ENCODE peak calls at places on chromosome 15, in eight cellular contexts. P, L, J, X, O, B, Y and G are unnamed samples.

GRCh38 chr15:85750319-85750806 is 44.4 kb downstream of the KLHL25 start:
- DNase-seq in P (no peak), L (peak), J (peak), X (peak), O (peak), B (peak), Y (peak), G (no peak)

GRCh38 chr15:71294636-71295241 is 179.5 kb downstream of the THSD4 start:
- DNase-seq in P (peak), L (no peak), J (no peak), X (peak), O (no peak), B (no peak), Y (no peak), G (no peak)

GRCh38 chr15:22831473-22831872 is 7.0 kb upstream of the NIPA2 start:
- DNase-seq in P (peak), L (no peak), J (no peak), X (peak), O (no peak), B (peak), Y (no peak), G (no peak)

GRCh38 chr15:38961886-38962285 is 397.3 kb upstream of the RASGRP1 start:
- DNase-seq in P (no peak), L (no peak), J (no peak), X (peak), O (no peak), B (no peak), Y (no peak), G (no peak)

GRCh38 chr15:26848498-26848897 is 18.4 kb upstream of the GABRA5 start:
- DNase-seq in P (peak), L (no peak), J (no peak), X (no peak), O (no peak), B (no peak), Y (peak), G (no peak)

GRCh38 chr15:34889486-34889885 is 80.1 kb downstream of the AQR start:
- DNase-seq in P (no peak), L (no peak), J (no peak), X (peak), O (no peak), B (no peak), Y (no peak), G (no peak)

GRCh38 chr15:53739651-53740050 is 19.8 kb downstream of the WDR72 start:
- DNase-seq in P (no peak), L (no peak), J (no peak), X (no peak), O (no peak), B (no peak), Y (no peak), G (no peak)

GRCh38 chr15:49978171-49978570 is 140.9 kb downstream of the ATP8B4 start:
- DNase-seq in P (no peak), L (no peak), J (no peak), X (no peak), O (no peak), B (no peak), Y (no peak), G (no peak)

GRCh38 chr15:59315914-59316428 is 56.7 kb downstream of the MYO1E start:
- DNase-seq in P (no peak), L (no peak), J (no peak), X (peak), O (no peak), B (peak), Y (no peak), G (no peak)

GRCh38 chr15:71355268-71355667 is 240.0 kb downstream of the THSD4 start:
- DNase-seq in P (no peak), L (no peak), J (no peak), X (no peak), O (no peak), B (no peak), Y (no peak), G (no peak)

GRCh38 chr15:23033979-23034378 is 5.4 kb downstream of the TUBGCP5 start:
- DNase-seq in P (no peak), L (no peak), J (no peak), X (no peak), O (no peak), B (no peak), Y (no peak), G (no peak)

GRCh38 chr15:40807888-40808194 is 568 bp upstream of the DNAJC17 start:
- DNase-seq in P (no peak), L (no peak), J (no peak), X (peak), O (no peak), B (no peak), Y (no peak), G (no peak)

GRCh38 chr15:40803688-40804087 is 3.2 kb upstream of the ZFYVE19 start:
- DNase-seq in P (no peak), L (no peak), J (no peak), X (no peak), O (no peak), B (no peak), Y (no peak), G (no peak)

GRCh38 chr15:40806672-40807027 is 239 bp upstream of the ZFYVE19 start:
- DNase-seq in P (no peak), L (no peak), J (no peak), X (no peak), O (no peak), B (no peak), Y (no peak), G (no peak)

GRCh38 chr15:40809051-40809450 is 1.8 kb upstream of the DNAJC17 start:
- DNase-seq in P (no peak), L (no peak), J (no peak), X (no peak), O (no peak), B (no peak), Y (no peak), G (no peak)

DNA sequence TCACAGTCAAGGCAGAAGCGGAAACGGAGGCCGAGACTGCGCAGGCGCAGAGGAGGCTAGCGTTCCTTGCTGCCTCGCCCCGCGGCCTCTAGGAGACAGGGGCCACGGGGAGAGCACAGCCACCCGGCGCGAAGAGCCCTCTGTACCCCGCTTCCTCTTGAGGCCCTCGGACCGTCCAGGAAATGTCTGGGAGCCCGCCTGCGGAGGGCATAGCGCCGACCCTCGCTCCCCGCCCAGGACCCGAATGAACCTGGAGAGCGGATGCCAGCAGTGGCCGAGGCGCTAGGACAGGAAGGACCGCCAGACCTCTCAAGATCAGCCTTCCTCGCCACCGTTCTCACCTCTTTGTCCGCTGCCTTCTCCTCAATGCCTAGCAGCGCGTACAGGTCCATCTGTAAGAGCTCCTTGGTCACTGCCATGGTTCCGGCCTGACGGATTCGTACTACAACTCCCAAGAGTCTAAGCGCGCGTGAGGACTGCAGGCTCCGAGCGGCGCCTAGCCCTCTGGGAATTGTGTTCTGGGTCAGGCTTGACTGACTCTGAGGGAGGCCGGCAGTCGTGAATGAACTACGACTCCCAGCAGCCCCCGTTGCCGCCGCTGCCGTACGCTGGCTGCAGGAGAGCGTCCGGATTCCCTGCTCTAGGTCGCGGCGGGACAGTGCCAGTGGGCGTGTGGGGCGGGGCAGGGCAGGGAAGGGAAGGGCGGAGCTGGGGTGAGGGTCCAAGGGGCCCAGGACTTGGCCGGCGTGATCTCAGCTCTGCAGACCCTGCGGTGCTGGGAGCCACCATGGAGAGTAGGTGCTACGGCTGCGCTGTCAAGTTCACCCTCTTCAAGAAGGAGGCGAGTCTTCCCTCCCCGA is at the start of the genes DNAJC17 and ZFYVE19:
- DNase-seq in P (peak), L (peak), J (peak), X (peak), O (peak), B (peak), Y (peak), G (peak)
- TF ChIP-seq POLR2A in P (peak), L (no peak), J (no peak), X (peak), O (no peak), B (no peak), Y (peak), G (peak)

GRCh38 chr15:73681856-73682596 is 2.2 kb upstream of the CD276 start:
- DNase-seq in P (no peak), L (no peak), J (no peak), X (no peak), O (no peak), B (peak), Y (peak), G (no peak)

GRCh38 chr15:73683257-73683623 is 943 bp upstream of the CD276 start:
- DNase-seq in P (no peak), L (no peak), J (no peak), X (no peak), O (no peak), B (peak), Y (no peak), G (no peak)

GRCh38 chr15:73682597-73683090 is 1.5 kb upstream of the CD276 start:
- DNase-seq in P (no peak), L (no peak), J (no peak), X (no peak), O (no peak), B (peak), Y (no peak), G (no peak)

GRCh38 chr15:73685561-73685960 is 1.4 kb downstream of the CD276 start:
- DNase-seq in P (no peak), L (no peak), J (no peak), X (peak), O (no peak), B (peak), Y (no peak), G (no peak)

GRCh38 chr15:73683624-73684536 is at the start of gene CD276:
- DNase-seq in P (peak), L (peak), J (peak), X (peak), O (peak), B (peak), Y (peak), G (peak)
- TF ChIP-seq POLR2A in P (peak), L (no peak), J (no peak), X (peak), O (no peak), B (no peak), Y (no peak), G (no peak)

GRCh38 chr15:43800286-43801136 is at the start of gene HYPK:
- DNase-seq in P (peak), L (peak), J (peak), X (peak), O (peak), B (peak), Y (peak), G (peak)
- TF ChIP-seq POLR2A in P (peak), L (peak), J (no peak), X (peak), O (peak), B (no peak), Y (peak), G (peak)

GRCh38 chr15:96324192-96324895 is 6.2 kb upstream of the NR2F2 start:
- DNase-seq in P (no peak), L (peak), J (no peak), X (peak), O (no peak), B (peak), Y (no peak), G (no peak)
- TF ChIP-seq POLR2A in P (no peak), L (no peak), J (no peak), X (no peak), O (no peak), B (no peak), Y (no peak), G (no peak)

GRCh38 chr15:36362508-36362907 is 216.9 kb upstream of the CDIN1 start:
- DNase-seq in P (no peak), L (no peak), J (no peak), X (peak), O (no peak), B (no peak), Y (no peak), G (no peak)
- TF ChIP-seq POLR2A in P (no peak), L (no peak), J (no peak), X (no peak), O (no peak), B (no peak), Y (no peak), G (no peak)

DNA sequence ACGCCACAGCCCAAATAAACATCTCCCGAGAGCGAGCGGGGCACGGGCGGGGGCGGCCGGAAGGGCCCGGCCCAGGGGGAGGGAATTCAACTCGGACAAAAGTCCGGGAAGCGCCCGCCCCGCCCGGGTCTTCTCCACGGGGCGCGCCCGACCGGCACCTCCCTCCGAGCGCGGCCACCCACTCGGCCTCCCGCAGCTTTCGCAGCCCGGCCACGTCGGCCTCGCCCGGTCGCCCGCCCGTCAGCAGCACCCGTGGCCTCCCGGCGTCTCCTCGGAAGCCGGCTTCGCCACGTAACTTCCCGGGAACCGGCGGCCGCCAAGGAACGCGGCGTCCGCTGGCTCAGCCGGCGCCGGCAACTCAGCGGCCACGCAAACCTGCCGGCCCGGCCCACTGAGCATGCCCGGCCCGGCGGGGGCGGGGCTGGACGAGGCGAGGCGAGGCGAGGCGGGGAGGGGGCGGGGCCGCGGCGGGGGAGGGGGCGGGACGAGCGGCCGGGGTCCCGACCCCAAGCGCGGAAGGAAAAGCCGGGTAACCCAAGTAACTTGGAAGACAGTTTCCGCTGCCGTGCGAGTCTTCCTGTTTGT is at the start of gene TJP1:
- DNase-seq in P (peak), L (peak), J (peak), X (peak), O (peak), B (peak), Y (no peak), G (peak)
- TF ChIP-seq POLR2A in P (peak), L (peak), J (peak), X (peak), O (peak), B (no peak), Y (no peak), G (no peak)

DNA sequence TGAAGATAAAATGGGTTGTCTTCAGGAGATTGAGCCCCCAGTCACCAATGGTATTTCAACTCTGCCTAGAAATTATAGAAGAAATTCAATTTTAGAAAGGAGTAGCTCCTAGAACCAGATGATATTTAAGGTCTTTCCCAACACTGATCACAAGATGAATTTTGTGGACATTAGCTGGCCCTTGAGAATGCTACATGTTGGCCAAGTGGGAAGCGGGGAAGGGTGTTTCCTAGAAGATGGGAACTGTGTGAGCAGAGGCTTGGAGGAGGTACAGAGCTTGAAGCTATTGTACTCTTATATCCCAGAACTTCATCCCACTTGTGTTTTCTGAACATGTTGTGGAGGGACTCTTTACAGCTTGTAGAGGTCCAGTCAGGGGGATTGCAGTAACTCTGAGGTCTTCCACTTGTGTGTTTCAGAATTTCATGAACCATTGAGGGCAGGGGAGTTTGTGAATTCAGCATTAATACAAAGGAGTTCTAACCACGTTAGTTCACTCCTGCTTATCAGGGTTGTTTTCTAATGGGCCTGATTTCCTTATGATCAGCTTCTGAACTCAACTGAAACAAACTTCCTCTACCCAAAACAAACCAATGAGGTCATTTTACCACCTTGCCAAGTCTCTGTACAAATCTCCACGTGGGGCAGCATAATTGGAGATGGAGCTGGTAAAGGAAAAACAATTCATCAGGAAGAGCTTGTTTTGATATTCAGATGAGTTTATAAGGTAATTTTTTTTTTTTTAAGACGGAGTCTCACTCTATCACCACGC is 152.6 kb upstream of the TPM1 start:
- DNase-seq in P (peak), L (no peak), J (no peak), X (peak), O (no peak), B (no peak), Y (no peak), G (no peak)
- TF ChIP-seq POLR2A in P (no peak), L (no peak), J (no peak), X (no peak), O (no peak), B (no peak), Y (no peak), G (no peak)

DNA sequence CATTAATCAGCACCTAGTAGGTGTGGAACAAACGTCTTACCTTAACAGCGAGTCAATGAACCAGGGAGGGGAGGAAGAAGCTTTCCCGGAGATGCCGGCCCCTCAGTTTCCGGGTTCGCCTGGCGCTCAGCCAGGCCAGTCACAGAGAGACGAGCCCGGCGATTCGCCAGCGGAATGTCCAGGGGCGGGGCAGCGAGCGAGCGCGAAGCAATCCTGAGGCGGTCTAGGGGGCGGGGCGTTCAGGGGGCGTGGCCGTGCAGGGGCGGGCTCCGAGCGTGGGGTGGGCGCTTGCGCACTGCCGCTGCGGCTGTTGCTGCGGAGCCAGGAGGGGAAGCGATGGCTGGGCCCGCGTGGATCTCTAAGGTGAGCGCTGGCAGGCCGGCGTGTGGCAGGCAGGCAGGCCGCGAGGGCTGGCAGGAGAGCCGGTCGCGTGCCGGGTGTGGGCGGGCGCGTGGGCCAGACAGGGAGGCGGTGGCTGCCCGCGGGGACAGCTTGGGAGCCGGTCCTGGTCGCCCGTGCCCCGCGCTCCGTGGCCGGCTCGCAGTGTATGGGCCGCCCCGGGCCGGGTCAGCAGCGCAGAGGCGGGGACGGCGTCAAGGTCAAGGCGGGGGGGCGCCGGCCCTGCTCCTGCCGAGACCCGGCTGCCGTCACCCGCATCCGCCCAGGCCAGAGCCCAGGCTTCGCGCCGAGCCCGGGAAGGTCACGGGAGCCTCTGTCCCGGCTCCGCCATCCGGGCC is at the start of gene IDH3A:
- DNase-seq in P (peak), L (peak), J (peak), X (peak), O (peak), B (peak), Y (peak), G (peak)
- TF ChIP-seq POLR2A in P (peak), L (peak), J (peak), X (peak), O (peak), B (no peak), Y (peak), G (peak)

DNA sequence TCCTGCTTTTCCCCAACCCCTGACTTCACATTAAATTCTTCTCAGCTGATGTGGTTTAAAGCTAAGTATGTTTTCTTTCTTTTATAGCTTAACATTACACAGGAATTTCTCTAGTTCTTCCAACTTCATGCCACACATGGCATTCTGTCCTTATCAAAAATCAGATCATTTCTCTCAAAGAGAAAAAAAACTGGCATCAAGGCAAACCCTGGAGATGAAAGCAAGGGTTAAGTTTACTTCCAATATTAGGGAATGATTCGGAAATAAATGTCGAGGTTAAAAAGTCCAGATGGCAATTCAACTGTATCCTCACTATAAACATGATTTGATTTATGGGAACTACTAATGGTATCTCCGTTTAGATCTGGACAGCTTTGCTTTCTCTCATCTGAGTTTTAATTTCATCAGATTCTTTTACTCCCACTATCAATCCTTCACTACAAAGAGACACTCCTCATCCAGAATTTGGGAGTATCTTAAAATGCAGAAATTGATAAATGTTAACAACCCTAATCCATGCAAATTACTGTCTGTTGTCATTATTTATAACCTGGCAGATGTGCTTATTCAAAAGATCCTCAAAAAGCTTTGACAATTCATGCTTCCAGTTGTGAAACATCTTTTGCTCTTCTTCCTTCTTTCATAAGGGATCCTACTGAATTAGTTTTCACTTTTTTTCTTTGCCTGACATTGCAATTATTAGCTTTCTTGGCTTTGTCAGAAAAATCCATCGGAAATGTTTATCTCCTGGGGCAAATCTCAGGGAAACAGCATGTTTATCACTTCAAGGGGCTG is 903.1 kb downstream of the MCTP2 start:
- DNase-seq in P (no peak), L (no peak), J (no peak), X (peak), O (no peak), B (no peak), Y (no peak), G (no peak)
- TF ChIP-seq POLR2A in P (no peak), L (no peak), J (no peak), X (no peak), O (no peak), B (no peak), Y (no peak), G (no peak)